ENCODE peak calls at places on chromosome 13, in five cellular contexts. L is heart left ventricle; G is activated naive CD4-positive, alpha-beta T cell; X is T47D; Z is effector memory CD4-positive, alpha-beta T cell. J is an unnamed sample.

GRCh38 chr13:39209731-39210633 is 171.7 kb downstream of the NHLRC3 start:
- DNase-seq in X (no peak), L (no peak), Z (no peak), G (no peak), J (no peak)

GRCh38 chr13:35139591-35139990 is 197.5 kb downstream of the NBEA start:
- DNase-seq in X (no peak), L (no peak), G (no peak), Z (no peak), J (no peak)

GRCh38 chr13:97976551-97977375 is 23.3 kb downstream of the IPO5 start:
- DNase-seq in G (peak), L (peak), X (peak), Z (no peak), J (no peak)

GRCh38 chr13:51844862-51845573 is at the start of gene TMEM272:
- DNase-seq in Z (no peak), X (peak), G (peak), L (peak), J (no peak)

GRCh38 chr13:99393791-99394735 is 86.9 kb upstream of the GPR183 start:
- DNase-seq in X (no peak), Z (no peak), G (no peak), L (no peak), J (no peak)

GRCh38 chr13:104442541-104442940 is 1376.3 kb upstream of the SLC10A2 start:
- DNase-seq in X (no peak), L (no peak), Z (no peak), G (no peak), J (no peak)

GRCh38 chr13:26895081-26895807 is 134.7 kb upstream of the GPR12 start:
- DNase-seq in L (no peak), G (no peak), Z (no peak), X (no peak), J (no peak)

GRCh38 chr13:110616103-110617101 is 1.1 kb downstream of the NAXD start:
- DNase-seq in Z (no peak), L (peak), X (peak), G (no peak), J (peak)

GRCh38 chr13:43880930-43881329 is 1.2 kb downstream of the LACC1 start:
- DNase-seq in X (no peak), L (no peak), Z (no peak), G (no peak), J (peak)

GRCh38 chr13:75217949-75218348 is 264.0 kb downstream of the TBC1D4 start:
- DNase-seq in G (no peak), Z (no peak), L (no peak), X (peak), J (peak)

GRCh38 chr13:109651854-109652253 is 134.5 kb downstream of the IRS2 start:
- DNase-seq in G (no peak), L (no peak), X (no peak), Z (no peak), J (no peak)